ENCODE peak calls at places on chromosomes 3 and 15, in five cellular contexts. Q is HS-5; A is HFFc6; N is stimulated activated CD4-positive, alpha-beta T cell treated with anti-CD3 and anti-CD28 coated beads, Interleukin-1b, Interleukin-23, amount 100 ng/mL, for 4 hours; P is memory B cell. H is an unnamed sample.

GRCh38 chr15:63891079-63891762 is 57.5 kb upstream of the HERC1 start:
- DNase-seq in Q (peak; percentile 19), A (peak; percentile 69), N (peak; percentile 77), P (peak; percentile 76), H (no peak)

GRCh38 chr15:78937132-78937739 is 7.6 kb downstream of the CTSH start:
- DNase-seq in Q (no peak), A (no peak), N (no peak), P (no peak), H (no peak)

GRCh38 chr3:71110531-71111222 is 472.9 kb downstream of the FOXP1 start:
- DNase-seq in Q (no peak), A (no peak), N (no peak), P (no peak), H (no peak)

GRCh38 chr3:187802928-187803259 is 57.6 kb upstream of the BCL6 start:
- DNase-seq in Q (no peak), A (no peak), N (peak; percentile 31), P (no peak), H (no peak)

GRCh38 chr15:74428970-74429783 is 4.6 kb downstream of the SEMA7A start:
- DNase-seq in Q (no peak), A (no peak), N (no peak), P (no peak), H (no peak)

GRCh38 chr3:46491089-46492070 is 6.4 kb upstream of the RTP3 start:
- DNase-seq in Q (no peak), A (no peak), N (no peak), P (no peak), H (no peak)

GRCh38 chr3:183515968-183516851 is 39.3 kb downstream of the KLHL6 start:
- DNase-seq in Q (no peak), A (no peak), N (no peak), P (peak; percentile 46), H (no peak)

GRCh38 chr3:188941103-188941502 is 230.7 kb upstream of the TPRG1 start:
- DNase-seq in Q (no peak), A (no peak), N (no peak), P (no peak), H (no peak)

GRCh38 chr3:46400000-46400734 is 6.7 kb downstream of the CCR5AS start:
- DNase-seq in Q (peak; percentile 72), A (no peak), N (no peak), P (no peak), H (no peak)

GRCh38 chr15:85527907-85528306 is 147.5 kb downstream of the AKAP13 start:
- DNase-seq in Q (no peak), A (peak; percentile 75), N (no peak), P (no peak), H (peak; percentile 89)

GRCh38 chr15:55791576-55792400 is 48.8 kb upstream of the PRTG start:
- DNase-seq in Q (peak; percentile 88), A (peak; percentile 30), N (no peak), P (no peak), H (peak; percentile 67)

GRCh38 chr3:53800041-53800440 is 46.2 kb downstream of the CHDH start:
- DNase-seq in Q (no peak), A (no peak), N (no peak), P (no peak), H (no peak)

GRCh38 chr15:59688383-59688887 is 685 bp downstream of the BNIP2 start:
- DNase-seq in Q (peak; percentile 28), A (peak; percentile 56), N (no peak), P (no peak), H (peak; percentile 25)

GRCh38 chr3:32614956-32615355 is 44.3 kb upstream of the DYNC1LI1 start:
- DNase-seq in Q (no peak), A (peak; percentile 39), N (no peak), P (no peak), H (peak; percentile 26)

GRCh38 chr3:151580592-151580991 is 119.7 kb upstream of the IGSF10 start:
- DNase-seq in Q (peak; percentile 44), A (peak; percentile 72), N (no peak), P (no peak), H (peak; percentile 91)

GRCh38 chr15:62165793-62166380 is 802 bp upstream of the C2CD4B start:
- DNase-seq in Q (no peak), A (no peak), N (no peak), P (no peak), H (no peak)

GRCh38 chr3:126022741-126023359 is 53.9 kb downstream of the ROPN1B start:
- DNase-seq in Q (no peak), A (no peak), N (no peak), P (no peak), H (no peak)

H was measured in GM04503.